ENCODE peak calls at places on chromosomes 16 and 17, in nine cellular contexts. L is osteoblast, G is BJ, B is foreskin fibroblast, T is aorta, S is H1, I is epithelial cell of esophagus, O is small intestine, D is heart left ventricle. U is an unnamed sample.

GRCh38 chr17:81429353-81429774 is 34.1 kb downstream of the BAHCC1 start:
- DNase-seq in L (peak), G (no peak), B (peak), T (peak), S (no peak), I (peak), O (peak), D (peak), U (no peak)

GRCh38 chr17:4766705-4767104 is 5.0 kb upstream of the TM4SF5 start:
- DNase-seq in L (no peak), G (no peak), B (no peak), T (peak), S (no peak), I (no peak), O (no peak), D (no peak), U (no peak)

GRCh38 chr17:52709724-52710123 is 551.2 kb upstream of the CA10 start:
- DNase-seq in L (no peak), G (no peak), B (no peak), T (peak), S (no peak), I (no peak), O (no peak), D (no peak), U (no peak)

GRCh38 chr16:6531067-6531466 is 801.6 kb upstream of the RBFOX1 start:
- DNase-seq in L (no peak), G (no peak), B (no peak), T (no peak), S (no peak), I (no peak), O (no peak), D (no peak), U (no peak)

GRCh38 chr17:47934856-47935255 is 6.5 kb upstream of the PNPO start:
- DNase-seq in L (peak), G (no peak), B (no peak), T (peak), S (no peak), I (peak), O (no peak), D (no peak), U (no peak)

GRCh38 chr17:21042434-21043295 is at the start of gene USP22:
- DNase-seq in L (peak), G (no peak), B (no peak), T (no peak), S (peak), I (no peak), O (no peak), D (no peak), U (peak)

GRCh38 chr16:56630134-56630533 is 2.3 kb upstream of the MT1M start:
- DNase-seq in L (no peak), G (no peak), B (no peak), T (no peak), S (no peak), I (no peak), O (no peak), D (no peak), U (no peak)

GRCh38 chr16:78490847-78491246 is 391.4 kb downstream of the WWOX start:
- DNase-seq in L (no peak), G (no peak), B (no peak), T (peak), S (no peak), I (no peak), O (no peak), D (no peak), U (no peak)

GRCh38 chr16:1054660-1055556 is 17.6 kb upstream of the SSTR5 start:
- DNase-seq in L (peak), G (no peak), B (peak), T (peak), S (peak), I (no peak), O (peak), D (no peak), U (no peak)

GRCh38 chr16:694187-694862 is 4.1 kb upstream of the WDR24 start:
- DNase-seq in L (no peak), G (no peak), B (no peak), T (no peak), S (peak), I (no peak), O (no peak), D (no peak), U (no peak)

GRCh38 chr17:29032067-29032551 is 10.8 kb upstream of the PIPOX start:
- DNase-seq in L (no peak), G (no peak), B (no peak), T (no peak), S (no peak), I (no peak), O (no peak), D (no peak), U (no peak)
- H3K4me3 ChIP-seq in L (no peak), G (no peak), B (no peak), T (no peak), S (peak), I (no peak), O (no peak), D (no peak), U (no peak)

GRCh38 chr17:39755550-39756375 is 18.0 kb downstream of the GRB7 start:
- DNase-seq in L (peak), G (no peak), B (no peak), T (no peak), S (no peak), I (no peak), O (no peak), D (no peak), U (peak)
- H3K4me3 ChIP-seq in L (no peak), G (no peak), B (no peak), T (no peak), S (no peak), I (no peak), O (no peak), D (no peak), U (peak)

GRCh38 chr17:69579961-69580677 is 165.6 kb downstream of the MAP2K6 start:
- DNase-seq in L (no peak), G (no peak), B (no peak), T (no peak), S (no peak), I (no peak), O (no peak), D (no peak), U (no peak)
- H3K4me3 ChIP-seq in L (no peak), G (no peak), B (no peak), T (no peak), S (no peak), I (no peak), O (no peak), D (no peak), U (no peak)

GRCh38 chr16:17755158-17755557 is 284.4 kb upstream of the XYLT1 start:
- DNase-seq in L (no peak), G (no peak), B (no peak), T (no peak), S (no peak), I (no peak), O (no peak), D (no peak), U (no peak)
- H3K4me3 ChIP-seq in L (no peak), G (no peak), B (no peak), T (no peak), S (no peak), I (no peak), O (no peak), D (no peak), U (no peak)

GRCh38 chr16:4679854-4680636 is 13.3 kb upstream of the NUDT16L1 start:
- DNase-seq in L (peak), G (no peak), B (no peak), T (peak), S (no peak), I (peak), O (peak), D (peak), U (no peak)

GRCh38 chr16:4681471-4682083 is 11.8 kb upstream of the NUDT16L1 start:
- DNase-seq in L (peak), G (no peak), B (no peak), T (no peak), S (no peak), I (no peak), O (no peak), D (peak), U (no peak)

GRCh38 chr16:4682084-4682581 is 11.2 kb upstream of the NUDT16L1 start:
- DNase-seq in L (peak), G (no peak), B (no peak), T (no peak), S (no peak), I (no peak), O (no peak), D (peak), U (no peak)

GRCh38 chr16:4679156-4679853 is 14.1 kb upstream of the NUDT16L1 start:
- DNase-seq in L (no peak), G (no peak), B (no peak), T (peak), S (no peak), I (no peak), O (peak), D (peak), U (no peak)

GRCh38 chr16:4680673-4681470 is 12.5 kb upstream of the NUDT16L1 start:
- DNase-seq in L (peak), G (no peak), B (no peak), T (no peak), S (no peak), I (no peak), O (no peak), D (peak), U (no peak)
- H3K4me3 ChIP-seq in L (peak), G (no peak), B (no peak), T (no peak), S (no peak), I (peak), O (peak), D (peak), U (no peak)

GRCh38 chr16:24611310-24611709 is 71.9 kb downstream of the RBBP6 start:
- DNase-seq in L (peak), G (no peak), B (no peak), T (no peak), S (no peak), I (no peak), O (no peak), D (no peak), U (no peak)

GRCh38 chr16:24609417-24609739 is 70.0 kb downstream of the RBBP6 start:
- DNase-seq in L (no peak), G (no peak), B (no peak), T (no peak), S (no peak), I (no peak), O (no peak), D (no peak), U (no peak)

GRCh38 chr16:24612656-24613055 is 73.3 kb downstream of the RBBP6 start:
- DNase-seq in L (no peak), G (no peak), B (no peak), T (no peak), S (no peak), I (no peak), O (no peak), D (no peak), U (no peak)

GRCh38 chr16:24609740-24610420 is 70.5 kb downstream of the RBBP6 start:
- DNase-seq in L (peak), G (no peak), B (peak), T (peak), S (peak), I (peak), O (peak), D (peak), U (no peak)

GRCh38 chr16:24610421-24610765 is 71.0 kb downstream of the RBBP6 start:
- DNase-seq in L (peak), G (no peak), B (peak), T (peak), S (no peak), I (peak), O (no peak), D (peak), U (no peak)
- H3K4me3 ChIP-seq in L (peak), G (no peak), B (peak), T (no peak), S (peak), I (no peak), O (no peak), D (peak), U (no peak)

GRCh38 chr17:78020717-78021108 is 62.2 kb downstream of the TNRC6C start:
- DNase-seq in L (no peak), G (no peak), B (no peak), T (no peak), S (no peak), I (no peak), O (no peak), D (no peak), U (no peak)
- H3K4me3 ChIP-seq in L (no peak), G (no peak), B (no peak), T (no peak), S (no peak), I (no peak), O (no peak), D (no peak), U (no peak)

GRCh38 chr17:28717578-28718316 is at the start of gene RAB34:
- DNase-seq in L (peak), G (peak), B (peak), T (peak), S (peak), I (peak), O (no peak), D (peak), U (no peak)
- H3K4me3 ChIP-seq in L (peak), G (peak), B (peak), T (peak), S (peak), I (peak), O (peak), D (peak), U (peak)

GRCh38 chr17:28045304-28045703 is 2.8 kb downstream of the NLK start:
- DNase-seq in L (no peak), G (no peak), B (no peak), T (no peak), S (no peak), I (no peak), O (no peak), D (no peak), U (no peak)

GRCh38 chr17:28042721-28043291 is 329 bp downstream of the NLK start:
- DNase-seq in L (peak), G (no peak), B (no peak), T (no peak), S (no peak), I (no peak), O (no peak), D (no peak), U (no peak)

GRCh38 chr17:28041844-28042656 is 427 bp upstream of the NLK start:
- DNase-seq in L (peak), G (no peak), B (peak), T (no peak), S (peak), I (peak), O (no peak), D (no peak), U (no peak)

GRCh38 chr17:28042657-28042720 is at the start of gene NLK:
- DNase-seq in L (no peak), G (no peak), B (no peak), T (no peak), S (no peak), I (no peak), O (no peak), D (no peak), U (no peak)

GRCh38 chr17:28043296-28043695 is 819 bp downstream of the NLK start:
- DNase-seq in L (peak), G (no peak), B (no peak), T (no peak), S (no peak), I (no peak), O (no peak), D (no peak), U (no peak)
- H3K4me3 ChIP-seq in L (peak), G (peak), B (peak), T (no peak), S (peak), I (no peak), O (no peak), D (peak), U (peak)